ENCODE peak calls at places on chromosomes 7 and 10, in six cellular contexts. Y is NB4, D is GM12892, P is IMR-90, I is stomach, G is ovary. T is an unnamed sample.
A peak's percentile ranks its signal among the peaks of the same experiment; 100 is the strongest.

GRCh38 chr10:71766717-71767419 is 6.5 kb downstream of the VSIR start:
- DNase-seq in Y (peak; percentile 33), D (no peak), P (peak; percentile 95), I (peak; percentile 81), G (peak; percentile 75), T (peak; percentile 29)

GRCh38 chr7:47581442-47581820 is 480 bp downstream of the TNS3 start:
- DNase-seq in Y (no peak), D (no peak), P (no peak), I (peak; percentile 49), G (peak; percentile 47), T (peak; percentile 30)

GRCh38 chr7:6565655-6566054 is 11.6 kb upstream of the ZDHHC4 start:
- DNase-seq in Y (no peak), D (no peak), P (no peak), I (no peak), G (no peak), T (no peak)

GRCh38 chr7:44078521-44078920 is 3.8 kb downstream of the POLM start:
- DNase-seq in Y (no peak), D (no peak), P (no peak), I (no peak), G (no peak), T (peak; percentile 86)

GRCh38 chr10:57015595-57016303 is 654.7 kb upstream of the ZWINT start:
- DNase-seq in Y (no peak), D (no peak), P (no peak), I (no peak), G (no peak), T (peak; percentile 46)

GRCh38 chr7:116438274-116438673 is 61.3 kb upstream of the CAV2 start:
- DNase-seq in Y (no peak), D (no peak), P (peak; percentile 18), I (peak; percentile 33), G (no peak), T (no peak)

GRCh38 chr7:540997-541396 is 21.4 kb upstream of the PDGFA start:
- DNase-seq in Y (peak; percentile 72), D (no peak), P (no peak), I (no peak), G (no peak), T (no peak)

GRCh38 chr7:131325179-131325840 is 2.4 kb upstream of the MKLN1 start:
- DNase-seq in Y (no peak), D (no peak), P (no peak), I (no peak), G (no peak), T (no peak)

GRCh38 chr10:97069576-97070362 is 116.0 kb downstream of the SLIT1 start:
- DNase-seq in Y (peak; percentile 89), D (no peak), P (no peak), I (no peak), G (no peak), T (no peak)

GRCh38 chr7:818031-818699 is 14.1 kb upstream of the SUN1 start:
- DNase-seq in Y (peak; percentile 38), D (no peak), P (peak; percentile 85), I (no peak), G (no peak), T (no peak)

GRCh38 chr10:33334839-33335549 is 527 bp upstream of the NRP1 start:
- DNase-seq in Y (peak; percentile 73), D (peak; percentile 27), P (peak; percentile 87), I (peak; percentile 57), G (peak; percentile 86), T (peak; percentile 75)

GRCh38 chr7:17385612-17386011 is 87.2 kb downstream of the AHR start:
- DNase-seq in Y (no peak), D (no peak), P (no peak), I (no peak), G (no peak), T (no peak)

GRCh38 chr7:142300689-142301088 is 42.8 kb upstream of the PRSS58 start:
- DNase-seq in Y (peak; percentile 68), D (no peak), P (no peak), I (no peak), G (no peak), T (no peak)

GRCh38 chr7:150940446-150941102 is 37.5 kb downstream of the KCNH2 start:
- DNase-seq in Y (no peak), D (no peak), P (no peak), I (no peak), G (no peak), T (peak; percentile 65)

GRCh38 chr10:35195361-35196306 is 69.0 kb downstream of the CREM start:
- DNase-seq in Y (peak; percentile 75), D (no peak), P (peak; percentile 99), I (peak; percentile 65), G (peak; percentile 86), T (peak; percentile 70)

GRCh38 chr7:38886265-38886664 is 22.7 kb downstream of the VPS41 start:
- DNase-seq in Y (no peak), D (no peak), P (no peak), I (no peak), G (no peak), T (no peak)

GRCh38 chr7:680411-681127 is 45.9 kb upstream of the DNAAF5 start:
- DNase-seq in Y (no peak), D (no peak), P (no peak), I (no peak), G (no peak), T (no peak)

GRCh38 chr10:18681366-18681765 is 22.1 kb downstream of the ARL5B start:
- DNase-seq in Y (no peak), D (no peak), P (peak; percentile 50), I (no peak), G (no peak), T (no peak)

GRCh38 chr10:78299861-78300453 is 266.3 kb downstream of the RPS24 start:
- DNase-seq in Y (peak; percentile 68), D (no peak), P (no peak), I (no peak), G (no peak), T (no peak)

GRCh38 chr7:13036256-13036765 is 348.9 kb downstream of the ARL4A start:
- DNase-seq in Y (no peak), D (no peak), P (peak; percentile 62), I (no peak), G (no peak), T (no peak)

GRCh38 chr10:97179731-97180366 is 5.9 kb downstream of the SLIT1 start:
- DNase-seq in Y (no peak), D (no peak), P (no peak), I (no peak), G (no peak), T (no peak)

GRCh38 chr10:129744134-129744895 is 219.8 kb downstream of the EBF3 start:
- DNase-seq in Y (no peak), D (no peak), P (no peak), I (peak; percentile 16), G (no peak), T (no peak)

GRCh38 chr10:4561301-4561700 is 264.7 kb upstream of the AKR1E2 start:
- DNase-seq in Y (no peak), D (no peak), P (no peak), I (no peak), G (no peak), T (no peak)

DNA sequence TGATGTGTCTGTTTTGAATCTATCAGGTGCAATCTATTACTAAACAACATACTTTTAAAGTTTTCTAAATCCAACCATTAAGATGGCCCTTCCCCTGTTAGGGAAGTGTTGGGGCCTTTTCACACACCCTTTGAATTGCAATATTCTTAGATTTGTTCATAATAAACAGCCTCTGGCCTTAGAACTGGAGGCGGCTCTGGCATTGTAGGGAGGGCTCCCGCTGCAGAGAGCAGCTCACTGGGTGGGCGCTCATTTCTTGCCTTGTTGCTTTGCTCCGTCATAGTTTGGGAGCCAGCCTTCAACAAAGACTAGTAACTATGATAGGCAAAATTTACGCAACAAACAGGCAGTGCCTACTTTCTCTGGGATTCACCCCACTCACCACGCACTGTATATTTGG is 4.2 kb upstream of the HOXA10 start:
- DNase-seq in Y (no peak), D (no peak), P (no peak), I (no peak), G (no peak), T (no peak)
- TF ChIP-seq POLR2A in Y (no peak), D (no peak), P (no peak), I (no peak), G (no peak), T (no peak)

GRCh38 chr7:105875505-105875904 is 894 bp downstream of the ATXN7L1 start:
- DNase-seq in Y (no peak), D (no peak), P (no peak), I (no peak), G (no peak), T (no peak)

GRCh38 chr7:105874055-105874454 is 2.3 kb downstream of the ATXN7L1 start:
- DNase-seq in Y (no peak), D (no peak), P (no peak), I (no peak), G (no peak), T (no peak)

GRCh38 chr7:105876964-105877601 is 684 bp upstream of the ATXN7L1 start:
- DNase-seq in Y (peak; percentile 28), D (no peak), P (peak; percentile 34), I (peak; percentile 52), G (peak; percentile 45), T (peak; percentile 50)

GRCh38 chr7:105877736-105878135 is 1.3 kb upstream of the ATXN7L1 start:
- DNase-seq in Y (no peak), D (no peak), P (no peak), I (no peak), G (no peak), T (no peak)

GRCh38 chr7:105876091-105876963 is at the start of gene ATXN7L1:
- DNase-seq in Y (peak; percentile 94), D (peak; percentile 73), P (peak; percentile 98), I (peak; percentile 95), G (peak; percentile 96), T (peak; percentile 96)
- TF ChIP-seq POLR2A in Y (no peak), D (no peak), P (peak; percentile 87), I (no peak), G (peak; percentile 48), T (no peak)

DNA sequence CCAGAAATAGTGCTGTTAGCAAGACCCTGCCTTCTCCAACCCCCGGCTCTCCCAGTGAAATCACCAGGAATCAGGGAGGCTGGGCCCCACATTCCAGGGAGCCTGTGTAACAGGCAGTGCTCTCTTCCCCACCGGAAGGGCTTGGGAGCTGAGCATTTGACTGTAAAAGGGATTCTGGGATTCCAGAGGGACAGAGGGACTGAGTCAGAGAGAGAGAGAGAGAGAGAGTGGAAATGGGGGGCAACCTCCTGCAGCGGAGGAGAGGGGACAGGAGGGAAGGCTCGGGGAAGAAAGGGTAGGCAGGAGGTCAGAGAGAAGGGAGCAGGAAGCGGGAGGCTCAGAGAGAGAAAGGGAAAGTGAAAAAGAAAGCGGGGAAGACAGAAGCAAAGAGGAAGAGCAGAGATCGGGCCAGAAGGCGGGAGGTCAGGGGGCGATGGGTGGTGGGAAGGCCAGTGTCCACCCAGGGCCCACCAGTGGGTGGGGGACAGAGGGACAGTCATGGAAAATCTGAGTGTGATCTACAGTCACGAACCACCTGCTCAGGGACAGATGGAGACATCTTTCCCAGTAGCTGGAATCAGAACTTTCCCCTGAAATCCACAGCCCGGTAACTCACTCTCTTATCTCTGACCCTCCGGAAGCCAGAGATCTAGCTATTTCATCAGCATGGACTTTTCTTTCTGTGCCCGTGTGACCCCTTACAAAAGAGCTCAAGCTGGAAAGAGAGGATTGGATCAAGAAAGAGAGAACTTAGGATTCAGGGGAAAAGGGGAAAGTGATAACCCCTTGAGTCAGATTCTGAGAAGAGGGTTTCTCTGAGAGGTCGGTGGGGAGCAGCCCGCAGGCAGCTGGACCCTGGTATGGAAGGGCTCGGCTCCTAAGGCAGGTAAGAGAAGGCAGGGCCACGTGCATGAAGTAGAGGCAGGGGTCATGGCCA is 4.6 kb upstream of the SERPINE1 start:
- DNase-seq in Y (no peak), D (peak; percentile 46), P (peak; percentile 99), I (peak; percentile 40), G (peak; percentile 90), T (peak; percentile 38)
- TF ChIP-seq POLR2A in Y (no peak), D (peak; percentile 36), P (peak; percentile 84), I (no peak), G (peak; percentile 62), T (no peak)

GRCh38 chr10:13253726-13254125 is 19.6 kb upstream of the UCMA start:
- DNase-seq in Y (no peak), D (no peak), P (no peak), I (no peak), G (no peak), T (no peak)

GRCh38 chr10:13247784-13248183 is 13.6 kb upstream of the UCMA start:
- DNase-seq in Y (no peak), D (no peak), P (no peak), I (no peak), G (no peak), T (no peak)
- TF ChIP-seq POLR2A in Y (no peak), D (no peak), P (no peak), I (no peak), G (no peak), T (no peak)

T was measured in thyroid gland.